ENCODE peak calls at places on chromosomes 5 and 9, in eight cellular contexts. A is PC-3, I is tibial artery, D is IMR-90, X is ovary, W is hepatocyte, B is HCT116, F is heart right ventricle. J is an unnamed sample. For H3K4me1, the result is how much of the 10 kb centered on the place peaks cover.

GRCh38 chr9:113361304-113362018 is 12.1 kb downstream of the BSPRY start:
- DNase-seq in W (no peak), B (no peak), D (peak), A (peak), X (no peak), I (no peak), F (no peak), J (no peak)

GRCh38 chr5:61496406-61497307 is 164.6 kb downstream of the ZSWIM6 start:
- DNase-seq in B (no peak), W (no peak), D (no peak), I (no peak), A (no peak), X (no peak), F (no peak), J (peak)

GRCh38 chr9:89397471-89397870 is 79.2 kb downstream of the SECISBP2 start:
- DNase-seq in X (no peak), B (no peak), I (no peak), F (no peak), D (no peak), A (no peak), W (no peak), J (no peak)

GRCh38 chr5:137836997-137837396 is 30.7 kb upstream of the MYOT start:
- DNase-seq in I (no peak), A (no peak), B (no peak), D (peak), F (no peak), W (peak), X (no peak), J (no peak)

GRCh38 chr9:17477816-17478215 is 101.0 kb upstream of the SH3GL2 start:
- DNase-seq in W (no peak), D (no peak), F (no peak), B (no peak), A (no peak), X (no peak), I (no peak), J (no peak)

GRCh38 chr5:5360878-5361520 is 61.5 kb upstream of the ICE1 start:
- DNase-seq in X (no peak), I (no peak), W (peak), F (no peak), B (no peak), D (no peak), A (no peak), J (no peak)

GRCh38 chr5:160083501-160083900 is 35.7 kb downstream of the PWWP2A start:
- DNase-seq in I (no peak), X (no peak), B (no peak), W (no peak), F (no peak), A (peak), D (no peak), J (no peak)

GRCh38 chr9:88258587-88258986 is 120.3 kb upstream of the SPATA31C2 start:
- DNase-seq in B (no peak), W (peak), F (peak), I (peak), X (peak), A (peak), D (no peak), J (no peak)

GRCh38 chr9:111798786-111799185 is 4.0 kb upstream of the SHOC1 start:
- DNase-seq in W (no peak), X (no peak), F (no peak), A (peak), I (no peak), B (no peak), D (peak), J (no peak)

GRCh38 chr5:82820958-82821880 is 256.0 kb downstream of the TMEM167A start:
- DNase-seq in F (no peak), X (no peak), W (no peak), I (no peak), B (no peak), D (no peak), A (no peak), J (peak)

GRCh38 chr5:160266752-160267345 is 37.5 kb downstream of the FABP6 start:
- DNase-seq in D (no peak), X (peak), I (no peak), W (no peak), B (no peak), A (no peak), F (no peak), J (no peak)

GRCh38 chr5:142472306-142472951 is 147.6 kb upstream of the SPRY4 start:
- DNase-seq in W (peak), F (no peak), X (no peak), D (peak), I (no peak), B (peak), A (peak), J (peak)
- TF ChIP-seq CTCF in W (no peak), F (no peak), X (no peak), D (no peak), I (no peak), B (no peak), A (no peak), J (no peak)

DNA sequence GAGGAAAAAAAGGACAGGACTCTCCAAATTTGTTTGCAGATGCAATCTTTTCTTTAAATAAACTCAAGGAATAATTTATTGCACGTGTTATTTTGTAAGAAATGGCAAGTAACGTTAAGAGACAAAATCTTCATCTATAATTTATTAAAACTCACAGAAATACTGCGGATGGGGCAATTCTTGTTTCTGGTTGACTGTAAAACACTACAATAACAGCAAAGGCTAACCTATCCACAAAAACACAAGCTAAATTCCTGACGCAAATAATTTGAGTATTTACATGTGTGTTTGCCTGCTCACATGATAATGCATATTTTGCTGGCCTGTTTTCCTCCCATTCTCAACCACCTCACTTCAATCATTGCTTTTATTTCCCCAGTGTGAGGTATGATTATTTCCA is 619.4 kb downstream of the PDE4D start:
- DNase-seq in W (no peak), X (no peak), D (no peak), B (no peak), F (no peak), A (no peak), I (no peak), J (no peak)
- H3K4me3 ChIP-seq in W (peak), X (peak), D (no peak), B (no peak), F (peak), A (no peak), I (peak), J (no peak)

GRCh38 chr9:131677445-131678180 is 62.3 kb downstream of the RAPGEF1 start:
- DNase-seq in B (no peak), A (peak), X (no peak), D (peak), W (no peak), I (no peak), F (no peak), J (no peak)
- H3K4me1 ChIP-seq in B (under half), A (under half), X (under half), D (under half), W (half or more), I (half or more), F (half or more), J (half or more)

DNA sequence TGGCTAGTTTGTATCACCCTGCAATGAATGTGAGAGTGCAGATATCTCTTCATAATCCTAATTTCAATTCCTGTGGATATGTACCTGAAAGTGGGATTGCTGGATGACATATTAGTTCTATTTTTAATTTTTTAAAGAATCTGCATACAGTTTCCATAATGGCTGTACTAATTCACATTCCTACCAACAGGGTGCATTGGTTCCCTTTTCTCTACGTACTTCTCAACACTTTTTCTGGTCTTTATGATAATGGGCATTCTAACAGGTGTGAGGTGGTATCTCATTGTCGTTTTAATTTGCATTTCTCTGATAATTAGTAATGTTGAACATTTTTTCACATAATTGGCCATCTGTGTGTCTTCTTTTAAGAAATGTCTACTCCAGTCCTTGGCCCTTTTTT is 927.5 kb downstream of the DTWD2 start:
- DNase-seq in A (no peak), F (no peak), I (no peak), B (peak), D (no peak), W (no peak), X (no peak), J (no peak)
- TF ChIP-seq CTCF in A (no peak), F (no peak), I (no peak), B (no peak), D (no peak), W (peak), X (no peak), J (peak)

GRCh38 chr5:15983392-15983791 is 196.2 kb downstream of the MARCHF11 start:
- DNase-seq in B (no peak), F (no peak), A (no peak), I (no peak), X (no peak), W (no peak), D (no peak), J (no peak)

GRCh38 chr5:15980835-15981234 is 198.8 kb downstream of the MARCHF11 start:
- DNase-seq in B (no peak), A (no peak), I (no peak), D (no peak), F (no peak), X (no peak), W (no peak), J (no peak)

GRCh38 chr5:15977851-15978250 is 201.7 kb downstream of the MARCHF11 start:
- DNase-seq in D (no peak), W (no peak), B (no peak), I (no peak), X (no peak), F (no peak), A (no peak), J (no peak)
- H3K4me3 ChIP-seq in D (no peak), W (no peak), B (no peak), I (no peak), X (no peak), F (no peak), A (no peak), J (no peak)

GRCh38 chr9:68931821-68932220 is 82.1 kb downstream of the PRKACG start:
- DNase-seq in X (no peak), A (no peak), F (no peak), D (no peak), I (no peak), W (no peak), B (no peak), J (no peak)
- H3K4me1 ChIP-seq in X (under half), A (under half), F (under half), D (under half), I (under half), W (under half), B (under half), J (under half)

GRCh38 chr5:177325868-177326381 is 14.2 kb upstream of the MXD3 start:
- DNase-seq in B (no peak), D (no peak), W (no peak), I (no peak), X (no peak), F (no peak), A (peak), J (no peak)

GRCh38 chr5:177328545-177329231 is 17.0 kb upstream of the MXD3 start:
- DNase-seq in B (no peak), W (no peak), X (no peak), F (no peak), A (no peak), I (no peak), D (no peak), J (no peak)

GRCh38 chr5:177329883-177330282 is 18.2 kb upstream of the MXD3 start:
- DNase-seq in A (no peak), X (no peak), I (no peak), W (no peak), F (no peak), B (no peak), D (no peak), J (no peak)

GRCh38 chr5:177330991-177331837 is 19.5 kb upstream of the MXD3 start:
- DNase-seq in X (no peak), W (no peak), F (no peak), D (no peak), B (no peak), I (no peak), A (no peak), J (no peak)

GRCh38 chr5:177327539-177328522 is 16.1 kb upstream of the MXD3 start:
- DNase-seq in I (peak), F (no peak), D (peak), W (no peak), A (peak), X (no peak), B (no peak), J (no peak)
- TF ChIP-seq CTCF in I (no peak), F (no peak), D (no peak), W (no peak), A (peak), X (no peak), B (no peak), J (no peak)

J was measured in A673.